ENCODE peak calls at places on chromosome 14, in four cellular contexts. O is GM12891, X is GM12878, M is K562. H is an unnamed sample.
A peak's percentile ranks its signal among the peaks of the same experiment; 100 is the strongest.

GRCh38 chr14:96052541-96053105 is 13.5 kb downstream of the C14orf132 start:
- DNase-seq in O (no peak), X (no peak), M (no peak), H (no peak)

GRCh38 chr14:84351646-84352045 is 1178.3 kb upstream of the FLRT2 start:
- DNase-seq in O (no peak), X (no peak), M (no peak), H (no peak)

GRCh38 chr14:104292084-104292970 is 153.9 kb downstream of the KIF26A start:
- DNase-seq in O (no peak), X (no peak), M (no peak), H (no peak)

GRCh38 chr14:100747021-100747586 is 20.4 kb downstream of the DLK1 start:
- DNase-seq in O (no peak), M (no peak), X (no peak), H (no peak)

GRCh38 chr14:73393375-73393774 is 65.0 kb downstream of the NUMB start:
- DNase-seq in O (no peak), X (no peak), M (no peak), H (no peak)

GRCh38 chr14:89422181-89422951 is 5.3 kb upstream of the FOXN3 start:
- DNase-seq in X (no peak), O (no peak), M (no peak), H (no peak)

GRCh38 chr14:89138846-89139245 is 278.2 kb downstream of the FOXN3 start:
- DNase-seq in O (no peak), M (no peak), X (no peak), H (no peak)

GRCh38 chr14:52312872-52313492 is 1.1 kb upstream of the PTGER2 start:
- DNase-seq in O (no peak), M (no peak), X (no peak), H (no peak)

GRCh38 chr14:72420749-72421452 is 473.0 kb downstream of the DPF3 start:
- DNase-seq in M (peak; percentile 62), O (no peak), X (peak; percentile 49), H (no peak)

GRCh38 chr14:51261151-51261550 is 21.1 kb downstream of the TMX1 start:
- DNase-seq in O (no peak), X (no peak), M (no peak), H (no peak)

GRCh38 chr14:86652512-86652911 is 1122.6 kb downstream of the FLRT2 start:
- DNase-seq in X (no peak), M (no peak), O (no peak), H (no peak)

GRCh38 chr14:26719514-26719913 is 121.7 kb upstream of the NOVA1 start:
- DNase-seq in M (no peak), X (no peak), O (no peak), H (no peak)

GRCh38 chr14:96125536-96125935 is 79.1 kb upstream of the BDKRB2 start:
- DNase-seq in M (no peak), X (no peak), O (no peak), H (no peak)

GRCh38 chr14:100278702-100279101 is 27.5 kb downstream of the SLC25A29 start:
- DNase-seq in O (no peak), M (no peak), X (no peak), H (peak; percentile 73)

GRCh38 chr14:76950043-76951020 is 78.2 kb downstream of the IRF2BPL start:
- DNase-seq in O (no peak), M (no peak), X (no peak), H (peak; percentile 9)

GRCh38 chr14:56147980-56148901 is 30.0 kb downstream of the PELI2 start:
- DNase-seq in M (no peak), X (no peak), O (no peak), H (no peak)

GRCh38 chr14:61403411-61403810 is 82.0 kb downstream of the PRKCH start:
- DNase-seq in O (no peak), M (no peak), X (peak; percentile 61), H (no peak)

GRCh38 chr14:43539210-43539609 is 967.9 kb downstream of the FSCB start:
- DNase-seq in X (no peak), M (no peak), O (no peak), H (no peak)

GRCh38 chr14:76640923-76641395 is 120.3 kb upstream of the VASH1 start:
- DNase-seq in X (no peak), M (no peak), O (no peak), H (no peak)

GRCh38 chr14:77063581-77064289 is 34.3 kb upstream of the CIPC start:
- DNase-seq in O (no peak), M (no peak), X (no peak), H (no peak)

GRCh38 chr14:98227000-98227726 is 1044.8 kb downstream of the BCL11B start:
- DNase-seq in O (peak; percentile 11), M (no peak), X (peak; percentile 51), H (no peak)

GRCh38 chr14:96256420-96256819 is 410 bp downstream of the BDKRB1 start:
- DNase-seq in O (no peak), M (no peak), X (no peak), H (no peak)

GRCh38 chr14:36514278-36515104 is 5.5 kb downstream of the NKX2-1 start:
- DNase-seq in O (no peak), M (no peak), X (no peak), H (no peak)

GRCh38 chr14:92657457-92658142 is 90.8 kb downstream of the LGMN start:
- DNase-seq in O (no peak), M (no peak), X (no peak), H (peak; percentile 59)

GRCh38 chr14:99971087-99971928 is 93.9 kb upstream of the EVL start:
- DNase-seq in X (no peak), O (peak; percentile 86), M (peak; percentile 93), H (peak; percentile 71)

GRCh38 chr14:37583358-37584210 is 11.5 kb downstream of the FOXA1 start:
- DNase-seq in M (no peak), O (no peak), X (no peak), H (no peak)

GRCh38 chr14:102182190-102182589 is 42.5 kb downstream of the WDR20 start:
- DNase-seq in M (no peak), O (no peak), X (no peak), H (no peak)
- TF ChIP-seq SPI1 in M (no peak), O (no peak), X (no peak), H (no peak)

GRCh38 chr14:23556700-23557440 is 799 bp downstream of the THTPA start:
- DNase-seq in M (no peak), X (no peak), O (no peak), H (peak; percentile 54)

GRCh38 chr14:23555882-23556699 is at the start of gene THTPA:
- DNase-seq in M (peak; percentile 86), O (peak; percentile 94), X (peak; percentile 72), H (peak; percentile 87)

GRCh38 chr14:23558363-23559009 is 2.4 kb downstream of the THTPA start:
- DNase-seq in O (no peak), M (no peak), X (no peak), H (no peak)

GRCh38 chr14:23557946-23558345 is 1.9 kb downstream of the THTPA start:
- DNase-seq in X (no peak), M (no peak), O (no peak), H (no peak)

GRCh38 chr14:23557521-23557920 is 1.4 kb downstream of the THTPA start:
- DNase-seq in X (no peak), O (no peak), M (no peak), H (no peak)
- TF ChIP-seq SPI1 in X (peak; percentile 79), O (peak; percentile 81), M (no peak), H (no peak)

GRCh38 chr14:67971627-67972625 is 152.3 kb downstream of the RAD51B start:
- DNase-seq in O (no peak), X (no peak), M (no peak), H (no peak)
- TF ChIP-seq SPI1 in O (no peak), X (no peak), M (no peak), H (no peak)

GRCh38 chr14:20631821-20632389 is 9.6 kb downstream of the OR6S1 start:
- DNase-seq in M (peak; percentile 27), X (no peak), O (no peak), H (peak; percentile 45)
- TF ChIP-seq SPI1 in M (no peak), X (no peak), O (no peak), H (no peak)

H was measured in HL-60.